ENCODE peak calls at places on chromosomes 3 and 15, in ten cellular contexts. C, M, N, R, O, L, U, J, H and B are unnamed samples. For H3K36me3, H3K9me3 and H3K27me3, the result is how much of the 10 kb centered on the place peaks cover.

GRCh38 chr3:159158213-159158612 is 356.4 kb downstream of the MFSD1 start:
- DNase-seq in C (no peak), M (no peak), N (no peak), R (no peak), O (peak), L (no peak), U (no peak), J (peak), H (no peak), B (no peak)

GRCh38 chr15:63600646-63601025 is 3.4 kb downstream of the FBXL22 start:
- DNase-seq in C (peak), M (peak), N (peak), R (peak), O (peak), L (peak), U (peak), J (peak), H (peak), B (no peak)

GRCh38 chr3:55013145-55013544 is 85.3 kb upstream of the LRTM1 start:
- DNase-seq in C (no peak), M (no peak), N (no peak), R (peak), O (no peak), L (no peak), U (no peak), J (peak), H (peak), B (no peak)

GRCh38 chr15:55108858-55109518 is 87.8 kb downstream of the RSL24D1 start:
- DNase-seq in C (peak), M (peak), N (no peak), R (peak), O (peak), L (peak), U (peak), J (peak), H (peak), B (peak)

GRCh38 chr3:131350506-131350905 is 31.1 kb upstream of the NUDT16 start:
- DNase-seq in C (no peak), M (no peak), N (no peak), R (no peak), O (no peak), L (no peak), U (no peak), J (no peak), H (no peak), B (no peak)

GRCh38 chr3:62529230-62529629 is 155.9 kb upstream of the FEZF2 start:
- DNase-seq in C (peak), M (no peak), N (peak), R (no peak), O (no peak), L (peak), U (peak), J (peak), H (peak), B (peak)

GRCh38 chr3:65854606-65855304 is 184.0 kb downstream of the MAGI1 start:
- DNase-seq in C (no peak), M (no peak), N (no peak), R (no peak), O (peak), L (no peak), U (no peak), J (no peak), H (peak), B (no peak)

GRCh38 chr3:126537730-126538281 is 13.9 kb downstream of the CHST13 start:
- DNase-seq in C (no peak), M (peak), N (peak), R (no peak), O (no peak), L (no peak), U (no peak), J (no peak), H (no peak), B (no peak)

GRCh38 chr3:11159421-11159904 is 5.2 kb downstream of the HRH1 start:
- DNase-seq in C (no peak), M (peak), N (peak), R (peak), O (no peak), L (no peak), U (no peak), J (no peak), H (peak), B (no peak)

GRCh38 chr3:21654662-21655061 is 96.3 kb downstream of the ZNF385D start:
- DNase-seq in C (no peak), M (no peak), N (no peak), R (no peak), O (no peak), L (no peak), U (no peak), J (no peak), H (no peak), B (no peak)

GRCh38 chr15:62598217-62598616 is 433.1 kb upstream of the C2CD4B start:
- DNase-seq in C (no peak), M (no peak), N (no peak), R (no peak), O (no peak), L (no peak), U (no peak), J (no peak), H (no peak), B (no peak)

GRCh38 chr3:63364495-63364894 is 86.4 kb downstream of the SYNPR start:
- DNase-seq in C (no peak), M (no peak), N (no peak), R (peak), O (peak), L (no peak), U (peak), J (peak), H (peak), B (no peak)

DNA sequence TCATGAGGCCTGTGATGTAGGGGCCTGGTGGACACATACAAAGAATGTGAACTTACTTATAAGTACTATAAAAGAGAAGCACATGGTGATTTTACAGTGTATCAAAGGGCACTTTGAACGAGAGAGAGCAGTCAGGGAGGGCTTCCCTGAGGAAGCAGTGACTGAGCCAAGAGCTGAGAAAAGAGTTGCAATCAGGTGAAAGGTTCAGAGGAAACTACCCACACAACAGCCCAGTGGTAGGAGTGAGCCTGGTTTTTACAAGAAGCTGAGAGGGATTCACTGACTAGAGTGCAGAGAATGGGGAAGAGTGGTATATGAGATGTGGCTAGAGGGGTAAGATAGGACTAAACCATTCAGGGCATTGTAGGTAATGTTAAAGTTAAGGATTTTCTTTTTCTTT is 57.1 kb downstream of the CALML4 start:
- DNase-seq in C (no peak), M (no peak), N (no peak), R (no peak), O (no peak), L (no peak), U (no peak), J (no peak), H (no peak), B (no peak)
- H3K36me3 ChIP-seq in C (under half), M (under half), N (under half), R (under half), O (under half), L (under half), U (under half), J (under half), H (under half), B (under half)

GRCh38 chr3:157190242-157190876 is 30.4 kb upstream of the CCNL1 start:
- DNase-seq in C (no peak), M (no peak), N (no peak), R (no peak), O (no peak), L (no peak), U (no peak), J (no peak), H (no peak), B (no peak)

GRCh38 chr3:157182879-157183278 is 22.9 kb upstream of the CCNL1 start:
- DNase-seq in C (no peak), M (no peak), N (no peak), R (no peak), O (no peak), L (no peak), U (no peak), J (no peak), H (no peak), B (no peak)

GRCh38 chr3:157188391-157188790 is 28.4 kb upstream of the CCNL1 start:
- DNase-seq in C (no peak), M (no peak), N (no peak), R (no peak), O (no peak), L (no peak), U (no peak), J (no peak), H (no peak), B (no peak)
- H3K9me3 ChIP-seq in C (half or more), M (under half), N (under half), R (under half), O (under half), L (half or more), U (under half), J (under half), H (under half), B (under half)

GRCh38 chr3:186365202-186365974 is 3.4 kb upstream of the DGKG start:
- DNase-seq in C (peak), M (peak), N (no peak), R (no peak), O (no peak), L (peak), U (no peak), J (no peak), H (no peak), B (no peak)
- H3K27me3 ChIP-seq in C (under half), M (under half), N (under half), R (under half), O (half or more), L (under half), U (under half), J (half or more), H (half or more), B (under half)

DNA sequence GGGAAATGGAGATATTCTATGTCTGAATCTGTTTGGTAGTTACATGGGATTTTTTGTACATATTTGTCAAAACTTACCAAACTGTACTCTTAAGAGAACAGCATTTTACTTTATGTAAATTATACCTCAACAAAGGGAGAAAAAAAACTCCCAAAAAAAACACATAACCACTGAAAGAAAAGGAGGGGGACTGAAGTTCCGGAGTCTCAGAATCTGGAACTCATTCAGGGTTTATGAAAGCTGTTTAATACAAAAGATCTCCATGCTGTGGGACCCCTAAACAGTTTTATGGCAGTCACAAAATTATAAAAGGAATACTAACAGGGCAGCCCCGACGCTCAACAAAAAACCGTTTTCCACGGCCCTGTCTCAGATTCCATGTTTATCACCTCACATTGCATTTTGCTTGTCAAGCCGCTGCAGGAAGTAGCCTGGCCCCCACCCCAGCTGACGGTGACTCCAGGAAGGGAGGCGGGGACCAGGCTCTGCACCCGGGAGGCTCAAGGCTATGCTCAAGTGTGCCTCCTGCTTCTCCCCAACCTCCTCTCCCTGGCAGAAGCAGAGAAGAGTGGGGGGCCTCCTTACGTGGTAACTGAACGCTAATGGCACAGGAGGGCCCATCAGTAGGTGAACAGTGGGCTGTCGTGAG is 29.3 kb downstream of the RFT1 start:
- DNase-seq in C (no peak), M (no peak), N (no peak), R (no peak), O (no peak), L (no peak), U (no peak), J (no peak), H (peak), B (no peak)
- H3K36me3 ChIP-seq in C (half or more), M (half or more), N (under half), R (under half), O (under half), L (under half), U (under half), J (under half), H (under half), B (under half)

GRCh38 chr3:69764861-69765260 is 25.6 kb downstream of the MITF start:
- DNase-seq in C (no peak), M (no peak), N (no peak), R (peak), O (no peak), L (no peak), U (peak), J (no peak), H (no peak), B (no peak)
- H3K9me3 ChIP-seq in C (under half), M (under half), N (under half), R (under half), O (under half), L (under half), U (under half), J (under half), H (under half), B (under half)

DNA sequence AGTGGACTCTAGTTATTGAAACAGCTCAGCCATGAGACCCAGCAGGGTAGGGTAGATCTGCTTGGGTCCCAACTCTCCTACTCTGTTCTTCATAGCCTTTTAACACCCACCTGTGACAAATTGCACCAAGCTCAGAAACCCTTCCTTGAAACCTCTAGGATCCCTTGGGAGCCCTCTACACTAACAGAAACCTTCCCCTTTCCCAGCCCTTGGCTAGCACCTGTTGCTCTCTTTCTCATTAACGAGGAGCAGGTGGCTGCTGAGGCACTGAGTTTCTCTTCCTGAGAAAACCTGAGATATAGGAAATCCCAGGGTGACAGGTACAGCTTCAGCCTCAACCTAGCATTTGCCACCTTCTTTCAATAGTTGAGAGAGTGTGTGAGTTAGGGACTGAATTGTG is 88.3 kb upstream of the CLSTN2 start:
- DNase-seq in C (no peak), M (no peak), N (no peak), R (no peak), O (no peak), L (no peak), U (no peak), J (no peak), H (no peak), B (no peak)
- H3K27me3 ChIP-seq in C (under half), M (under half), N (under half), R (under half), O (under half), L (under half), U (under half), J (under half), H (under half), B (under half)

DNA sequence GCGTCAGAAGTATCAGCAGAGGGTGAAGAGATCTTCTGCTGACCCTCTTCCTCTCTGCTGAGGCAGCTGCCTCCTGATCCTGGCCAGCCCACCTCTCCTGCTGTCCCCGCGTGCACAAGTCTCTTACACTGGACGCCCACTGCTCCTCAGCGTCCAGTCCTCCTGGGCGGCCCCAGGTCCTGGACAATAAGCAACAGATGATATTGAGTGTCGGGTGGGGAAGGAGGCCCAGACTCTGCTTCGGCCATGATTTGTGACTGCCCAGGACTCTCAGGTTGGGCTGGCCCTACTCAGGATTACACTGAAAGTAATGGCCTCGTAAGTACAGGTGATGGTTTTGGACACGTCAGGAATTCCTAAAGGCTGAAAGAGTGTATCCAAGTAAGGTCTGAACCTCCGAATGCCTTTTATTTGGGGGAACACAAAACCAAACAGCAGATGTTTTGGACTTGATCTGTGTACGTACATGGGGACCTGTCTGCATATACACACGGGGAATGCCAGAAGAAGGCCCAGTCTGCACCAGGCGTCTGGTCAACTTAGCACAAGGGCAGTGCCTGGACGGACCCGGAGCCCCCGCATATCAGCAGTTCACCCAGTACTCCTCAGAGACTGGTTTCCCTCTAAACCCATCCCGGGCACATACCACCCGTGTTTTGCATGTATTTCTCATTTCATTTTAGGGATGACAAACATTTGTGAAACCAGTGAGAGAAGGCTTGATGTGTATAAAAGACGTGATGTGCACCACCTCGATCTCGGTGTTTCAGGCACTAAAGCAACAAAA is 49.9 kb downstream of the KLHL25 start:
- DNase-seq in C (no peak), M (no peak), N (no peak), R (no peak), O (no peak), L (no peak), U (no peak), J (no peak), H (no peak), B (no peak)
- H3K36me3 ChIP-seq in C (half or more), M (half or more), N (under half), R (half or more), O (under half), L (under half), U (under half), J (under half), H (under half), B (under half)

GRCh38 chr3:42525736-42526345 is 23.4 kb downstream of the VIPR1 start:
- DNase-seq in C (no peak), M (no peak), N (no peak), R (no peak), O (no peak), L (no peak), U (no peak), J (no peak), H (no peak), B (no peak)

GRCh38 chr3:42526616-42527367 is 24.3 kb downstream of the VIPR1 start:
- DNase-seq in C (no peak), M (no peak), N (no peak), R (no peak), O (no peak), L (no peak), U (peak), J (peak), H (no peak), B (no peak)

GRCh38 chr3:42529463-42529862 is 27.0 kb downstream of the VIPR1 start:
- DNase-seq in C (no peak), M (no peak), N (no peak), R (no peak), O (no peak), L (no peak), U (no peak), J (no peak), H (no peak), B (no peak)

GRCh38 chr3:42525212-42525611 is 22.8 kb downstream of the VIPR1 start:
- DNase-seq in C (no peak), M (no peak), N (no peak), R (no peak), O (no peak), L (no peak), U (peak), J (no peak), H (no peak), B (no peak)

DNA sequence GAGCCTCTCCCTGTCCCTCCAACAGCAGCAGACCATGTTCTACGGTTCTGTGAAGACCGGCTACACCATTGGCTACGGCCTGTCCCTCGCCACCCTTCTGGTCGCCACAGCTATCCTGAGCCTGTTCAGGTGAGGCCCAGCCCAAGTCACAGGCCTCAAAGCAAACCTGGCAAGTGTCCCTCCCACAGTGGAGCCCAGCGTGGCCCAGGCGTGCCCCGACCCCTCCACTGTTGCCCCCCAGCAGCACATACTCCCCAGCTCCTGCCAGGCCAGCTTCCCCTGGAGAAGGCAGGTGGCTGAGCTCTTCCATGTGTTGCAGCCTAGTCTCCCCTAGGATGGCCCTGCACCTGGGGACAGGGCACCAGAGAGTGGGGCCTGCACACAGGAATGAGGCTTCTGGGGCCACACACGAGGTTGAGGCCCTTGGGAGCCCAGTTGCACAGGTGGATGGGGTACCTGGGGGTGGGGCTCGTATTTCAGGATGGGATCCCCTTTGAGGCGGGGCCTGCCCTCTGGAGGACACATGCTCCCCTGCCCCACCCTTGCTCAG is 25.0 kb downstream of the VIPR1 start:
- DNase-seq in C (no peak), M (no peak), N (no peak), R (no peak), O (no peak), L (no peak), U (no peak), J (no peak), H (no peak), B (no peak)
- H3K9me3 ChIP-seq in C (under half), M (under half), N (under half), R (under half), O (under half), L (under half), U (under half), J (under half), H (under half), B (under half)

GRCh38 chr3:72335458-72336050 is 512.7 kb downstream of the SHQ1 start:
- DNase-seq in C (no peak), M (no peak), N (no peak), R (no peak), O (no peak), L (no peak), U (no peak), J (no peak), H (no peak), B (no peak)
- H3K27me3 ChIP-seq in C (under half), M (under half), N (under half), R (under half), O (under half), L (under half), U (under half), J (half or more), H (under half), B (under half)

DNA sequence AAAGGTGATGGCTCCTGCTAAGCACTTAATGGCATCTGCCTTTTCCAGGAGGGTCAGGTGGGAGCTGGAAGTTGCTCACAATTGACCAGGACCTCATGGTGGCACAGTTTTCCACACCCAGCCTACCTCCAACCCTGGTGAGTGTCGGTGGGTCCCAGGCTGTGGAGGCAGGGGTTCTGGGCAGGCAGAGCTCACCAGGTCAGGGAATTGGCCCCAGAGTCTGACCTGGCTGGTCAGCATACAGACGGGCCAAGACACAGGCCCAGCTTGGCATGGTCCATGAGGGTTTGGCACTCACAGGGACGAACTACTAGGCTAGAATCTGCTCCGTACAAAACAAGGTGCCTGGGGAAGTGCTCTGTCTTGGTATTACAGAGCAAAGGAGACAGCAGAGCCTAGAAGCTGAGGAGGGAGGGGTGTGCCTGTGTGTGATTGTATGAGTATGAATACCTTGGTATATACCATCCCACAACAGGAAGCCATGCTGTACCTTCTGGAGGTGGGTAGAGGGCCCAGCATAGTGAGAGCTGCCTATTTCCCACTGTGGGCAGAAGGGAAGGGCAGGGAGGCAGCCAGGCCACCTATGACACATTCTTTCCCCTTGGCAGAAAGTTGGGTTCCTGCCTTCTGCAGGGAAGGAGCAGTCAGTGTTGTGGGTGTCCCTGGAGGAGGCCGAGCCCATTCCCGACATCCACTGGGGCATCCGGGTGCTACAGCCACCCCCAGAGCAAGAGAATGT is 6.5 kb downstream of the APEH start:
- DNase-seq in C (no peak), M (no peak), N (no peak), R (no peak), O (no peak), L (no peak), U (no peak), J (no peak), H (no peak), B (no peak)
- H3K36me3 ChIP-seq in C (half or more), M (half or more), N (under half), R (half or more), O (half or more), L (under half), U (under half), J (under half), H (under half), B (half or more)